ENCODE peak calls at places on chromosomes 6 and 20, in four cellular contexts. M is nucleus accumbens, J is endothelial cell, A is neuronal stem cell. D is an unnamed sample.

GRCh38 chr20:38387953-38388352 is 41.7 kb downstream of the LBP start:
- DNase-seq in A (no peak), M (no peak), J (no peak), D (no peak)

GRCh38 chr20:50618537-50618936 is 72.8 kb downstream of the RIPOR3 start:
- DNase-seq in M (no peak), A (no peak), J (no peak), D (no peak)

GRCh38 chr20:62711703-62712101 is 3.1 kb downstream of the NTSR1 start:
- DNase-seq in M (no peak), A (no peak), J (no peak), D (no peak)

GRCh38 chr20:48659888-48660287 is 167.9 kb downstream of the PREX1 start:
- DNase-seq in J (no peak), A (no peak), M (no peak), D (no peak)

GRCh38 chr20:934186-934840 is 18.2 kb upstream of the ANGPT4 start:
- DNase-seq in M (no peak), J (no peak), A (no peak), D (no peak)

GRCh38 chr6:113439861-113440260 is 417.3 kb upstream of the MARCKS start:
- DNase-seq in J (no peak), A (peak; percentile 43), M (no peak), D (no peak)

GRCh38 chr6:116536216-116536621 is 9.3 kb downstream of the TRAPPC3L start:
- DNase-seq in M (no peak), J (peak; percentile 31), A (peak; percentile 55), D (no peak)

GRCh38 chr6:151721141-151721540 is 86.3 kb upstream of the ESR1 start:
- DNase-seq in A (no peak), J (no peak), M (no peak), D (no peak)

GRCh38 chr20:11271920-11272594 is 598.3 kb upstream of the JAG1 start:
- DNase-seq in M (no peak), A (peak; percentile 51), J (no peak), D (no peak)

GRCh38 chr6:90184334-90185298 is 112.0 kb downstream of the BACH2 start:
- DNase-seq in M (no peak), A (no peak), J (no peak), D (no peak)

GRCh38 chr6:162249907-162250642 is 477.5 kb downstream of the PRKN start:
- DNase-seq in A (no peak), J (no peak), M (no peak), D (no peak)

GRCh38 chr20:63350597-63351379 is 10.4 kb downstream of the CHRNA4 start:
- DNase-seq in J (no peak), M (no peak), A (no peak), D (no peak)

GRCh38 chr6:141866731-141867502 is 265.8 kb upstream of the GJE1 start:
- DNase-seq in J (no peak), A (no peak), M (no peak), D (no peak)

D was measured in anterior cingulate cortex.